ENCODE peak calls at places on chromosome 4, in eight cellular contexts. One of them, this sample, is unnamed.

GRCh38 chr4:184383497-184384055 is 90.8 kb downstream of the IRF2 start:
- DNase-seq in Caco-2: no peak
- DNase-seq in NCI-H1092: no peak
- DNase-seq in aorta: peak
- DNase-seq in activated CD8-positive, alpha-beta memory T cell treated with anti-CD3 and anti-CD28 coated beads for 1 hour: no peak
- DNase-seq in activated CD4-positive, alpha-beta T cell treated with anti-CD3 and anti-CD28 coated beads, Interleukin-2, amount 10 ng/mL, durations not matched to agents 7 days and 5 days: no peak
- DNase-seq in right cardiac atrium: peak
- DNase-seq in heart left ventricle: peak
- DNase-seq in this sample: no peak

GRCh38 chr4:153451931-153452660 is 14.1 kb upstream of the TMEM131L start:
- DNase-seq in Caco-2: no peak
- DNase-seq in NCI-H1092: no peak
- DNase-seq in aorta: no peak
- DNase-seq in activated CD8-positive, alpha-beta memory T cell treated with anti-CD3 and anti-CD28 coated beads for 1 hour: no peak
- DNase-seq in activated CD4-positive, alpha-beta T cell treated with anti-CD3 and anti-CD28 coated beads, Interleukin-2, amount 10 ng/mL, durations not matched to agents 7 days and 5 days: no peak
- DNase-seq in right cardiac atrium: peak
- DNase-seq in heart left ventricle: no peak
- DNase-seq in this sample: peak

GRCh38 chr4:146389561-146389960 is 132.2 kb downstream of the SLC10A7 start:
- DNase-seq in Caco-2: no peak
- DNase-seq in NCI-H1092: no peak
- DNase-seq in aorta: no peak
- DNase-seq in activated CD8-positive, alpha-beta memory T cell treated with anti-CD3 and anti-CD28 coated beads for 1 hour: no peak
- DNase-seq in activated CD4-positive, alpha-beta T cell treated with anti-CD3 and anti-CD28 coated beads, Interleukin-2, amount 10 ng/mL, durations not matched to agents 7 days and 5 days: no peak
- DNase-seq in right cardiac atrium: no peak
- DNase-seq in heart left ventricle: no peak
- DNase-seq in this sample: no peak

GRCh38 chr4:3483471-3483921 is 20.4 kb downstream of the DOK7 start:
- DNase-seq in Caco-2: no peak
- DNase-seq in NCI-H1092: no peak
- DNase-seq in aorta: peak
- DNase-seq in activated CD8-positive, alpha-beta memory T cell treated with anti-CD3 and anti-CD28 coated beads for 1 hour: no peak
- DNase-seq in activated CD4-positive, alpha-beta T cell treated with anti-CD3 and anti-CD28 coated beads, Interleukin-2, amount 10 ng/mL, durations not matched to agents 7 days and 5 days: no peak
- DNase-seq in right cardiac atrium: peak
- DNase-seq in heart left ventricle: peak
- DNase-seq in this sample: no peak

GRCh38 chr4:106875340-106875739 is 160.8 kb downstream of the DKK2 start:
- DNase-seq in Caco-2: no peak
- DNase-seq in NCI-H1092: no peak
- DNase-seq in aorta: no peak
- DNase-seq in activated CD8-positive, alpha-beta memory T cell treated with anti-CD3 and anti-CD28 coated beads for 1 hour: no peak
- DNase-seq in activated CD4-positive, alpha-beta T cell treated with anti-CD3 and anti-CD28 coated beads, Interleukin-2, amount 10 ng/mL, durations not matched to agents 7 days and 5 days: no peak
- DNase-seq in right cardiac atrium: no peak
- DNase-seq in heart left ventricle: no peak
- DNase-seq in this sample: peak

GRCh38 chr4:143391261-143391660 is 54.6 kb downstream of the GAB1 start:
- DNase-seq in Caco-2: no peak
- DNase-seq in NCI-H1092: no peak
- DNase-seq in aorta: no peak
- DNase-seq in activated CD8-positive, alpha-beta memory T cell treated with anti-CD3 and anti-CD28 coated beads for 1 hour: no peak
- DNase-seq in activated CD4-positive, alpha-beta T cell treated with anti-CD3 and anti-CD28 coated beads, Interleukin-2, amount 10 ng/mL, durations not matched to agents 7 days and 5 days: no peak
- DNase-seq in right cardiac atrium: no peak
- DNase-seq in heart left ventricle: no peak
- DNase-seq in this sample: no peak

GRCh38 chr4:173346074-173346473 is 11.9 kb upstream of the HMGB2 start:
- DNase-seq in Caco-2: peak
- DNase-seq in NCI-H1092: no peak
- DNase-seq in aorta: no peak
- DNase-seq in activated CD8-positive, alpha-beta memory T cell treated with anti-CD3 and anti-CD28 coated beads for 1 hour: no peak
- DNase-seq in activated CD4-positive, alpha-beta T cell treated with anti-CD3 and anti-CD28 coated beads, Interleukin-2, amount 10 ng/mL, durations not matched to agents 7 days and 5 days: no peak
- DNase-seq in right cardiac atrium: no peak
- DNase-seq in heart left ventricle: no peak
- DNase-seq in this sample: no peak

GRCh38 chr4:154186035-154186434 is 305.6 kb downstream of the DCHS2 start:
- DNase-seq in Caco-2: no peak
- DNase-seq in NCI-H1092: no peak
- DNase-seq in aorta: no peak
- DNase-seq in activated CD8-positive, alpha-beta memory T cell treated with anti-CD3 and anti-CD28 coated beads for 1 hour: no peak
- DNase-seq in activated CD4-positive, alpha-beta T cell treated with anti-CD3 and anti-CD28 coated beads, Interleukin-2, amount 10 ng/mL, durations not matched to agents 7 days and 5 days: no peak
- DNase-seq in right cardiac atrium: no peak
- DNase-seq in heart left ventricle: no peak
- DNase-seq in this sample: no peak

GRCh38 chr4:86011117-86011516 is 348.7 kb downstream of the MAPK10 start:
- DNase-seq in Caco-2: no peak
- DNase-seq in NCI-H1092: no peak
- DNase-seq in aorta: no peak
- DNase-seq in activated CD8-positive, alpha-beta memory T cell treated with anti-CD3 and anti-CD28 coated beads for 1 hour: no peak
- DNase-seq in activated CD4-positive, alpha-beta T cell treated with anti-CD3 and anti-CD28 coated beads, Interleukin-2, amount 10 ng/mL, durations not matched to agents 7 days and 5 days: no peak
- DNase-seq in right cardiac atrium: peak
- DNase-seq in heart left ventricle: no peak
- DNase-seq in this sample: no peak

GRCh38 chr4:130486186-130486585 is 1390.2 kb downstream of the C4orf33 start:
- DNase-seq in Caco-2: no peak
- DNase-seq in NCI-H1092: no peak
- DNase-seq in aorta: no peak
- DNase-seq in activated CD8-positive, alpha-beta memory T cell treated with anti-CD3 and anti-CD28 coated beads for 1 hour: no peak
- DNase-seq in activated CD4-positive, alpha-beta T cell treated with anti-CD3 and anti-CD28 coated beads, Interleukin-2, amount 10 ng/mL, durations not matched to agents 7 days and 5 days: no peak
- DNase-seq in right cardiac atrium: no peak
- DNase-seq in heart left ventricle: no peak
- DNase-seq in this sample: no peak

GRCh38 chr4:1563768-1564485 is 120.2 kb downstream of the FAM53A start:
- DNase-seq in Caco-2: no peak
- DNase-seq in NCI-H1092: no peak
- DNase-seq in aorta: no peak
- DNase-seq in activated CD8-positive, alpha-beta memory T cell treated with anti-CD3 and anti-CD28 coated beads for 1 hour: no peak
- DNase-seq in activated CD4-positive, alpha-beta T cell treated with anti-CD3 and anti-CD28 coated beads, Interleukin-2, amount 10 ng/mL, durations not matched to agents 7 days and 5 days: no peak
- DNase-seq in right cardiac atrium: peak
- DNase-seq in heart left ventricle: peak
- DNase-seq in this sample: no peak

GRCh38 chr4:161585011-161585410 is 578.8 kb downstream of the FSTL5 start:
- DNase-seq in Caco-2: no peak
- DNase-seq in NCI-H1092: no peak
- DNase-seq in aorta: no peak
- DNase-seq in activated CD8-positive, alpha-beta memory T cell treated with anti-CD3 and anti-CD28 coated beads for 1 hour: no peak
- DNase-seq in activated CD4-positive, alpha-beta T cell treated with anti-CD3 and anti-CD28 coated beads, Interleukin-2, amount 10 ng/mL, durations not matched to agents 7 days and 5 days: no peak
- DNase-seq in right cardiac atrium: no peak
- DNase-seq in heart left ventricle: no peak
- DNase-seq in this sample: no peak

GRCh38 chr4:185656467-185656890 is 121.2 kb upstream of the PDLIM3 start:
- DNase-seq in Caco-2: no peak
- DNase-seq in NCI-H1092: no peak
- DNase-seq in aorta: peak
- DNase-seq in activated CD8-positive, alpha-beta memory T cell treated with anti-CD3 and anti-CD28 coated beads for 1 hour: no peak
- DNase-seq in activated CD4-positive, alpha-beta T cell treated with anti-CD3 and anti-CD28 coated beads, Interleukin-2, amount 10 ng/mL, durations not matched to agents 7 days and 5 days: no peak
- DNase-seq in right cardiac atrium: peak
- DNase-seq in heart left ventricle: peak
- DNase-seq in this sample: no peak

GRCh38 chr4:137909910-137910309 is 332.2 kb downstream of the SLC7A11 start:
- DNase-seq in Caco-2: no peak
- DNase-seq in NCI-H1092: peak
- DNase-seq in aorta: no peak
- DNase-seq in activated CD8-positive, alpha-beta memory T cell treated with anti-CD3 and anti-CD28 coated beads for 1 hour: no peak
- DNase-seq in activated CD4-positive, alpha-beta T cell treated with anti-CD3 and anti-CD28 coated beads, Interleukin-2, amount 10 ng/mL, durations not matched to agents 7 days and 5 days: no peak
- DNase-seq in right cardiac atrium: peak
- DNase-seq in heart left ventricle: no peak
- DNase-seq in this sample: no peak

GRCh38 chr4:56440983-56441382 is 4.9 kb downstream of the PAICS start:
- DNase-seq in Caco-2: no peak
- DNase-seq in NCI-H1092: no peak
- DNase-seq in aorta: no peak
- DNase-seq in activated CD8-positive, alpha-beta memory T cell treated with anti-CD3 and anti-CD28 coated beads for 1 hour: no peak
- DNase-seq in activated CD4-positive, alpha-beta T cell treated with anti-CD3 and anti-CD28 coated beads, Interleukin-2, amount 10 ng/mL, durations not matched to agents 7 days and 5 days: no peak
- DNase-seq in right cardiac atrium: no peak
- DNase-seq in heart left ventricle: no peak
- DNase-seq in this sample: no peak

GRCh38 chr4:98181815-98182214 is 38.5 kb upstream of the STPG2 start:
- DNase-seq in Caco-2: no peak
- DNase-seq in NCI-H1092: no peak
- DNase-seq in aorta: no peak
- DNase-seq in activated CD8-positive, alpha-beta memory T cell treated with anti-CD3 and anti-CD28 coated beads for 1 hour: no peak
- DNase-seq in activated CD4-positive, alpha-beta T cell treated with anti-CD3 and anti-CD28 coated beads, Interleukin-2, amount 10 ng/mL, durations not matched to agents 7 days and 5 days: no peak
- DNase-seq in right cardiac atrium: no peak
- DNase-seq in heart left ventricle: no peak
- DNase-seq in this sample: no peak